ENCODE peak calls at places on chromosome 13, in seven cellular contexts. D, K, Y, W, O, V and A are unnamed samples.

GRCh38 chr13:86108334-86108733 is 309.1 kb upstream of the SLITRK6 start:
- DNase-seq in V (no peak), W (no peak), O (no peak), Y (no peak), D (no peak), K (no peak), A (no peak)

GRCh38 chr13:101384929-101385328 is 31.4 kb downstream of the NALCN start:
- DNase-seq in Y (no peak), D (no peak), K (no peak), O (no peak), W (no peak), V (no peak), A (no peak)

GRCh38 chr13:73754727-73755292 is 379.4 kb downstream of the KLF12 start:
- DNase-seq in V (peak), D (peak), W (peak), O (no peak), Y (peak), K (no peak), A (peak)

GRCh38 chr13:106566682-106567420 is 1.1 kb downstream of the ARGLU1 start:
- DNase-seq in W (peak), Y (no peak), K (peak), O (peak), D (peak), V (peak), A (peak)

GRCh38 chr13:42815686-42816085 is 34.3 kb downstream of the FAM216B start:
- DNase-seq in Y (no peak), V (no peak), D (no peak), K (no peak), W (peak), O (no peak), A (no peak)

GRCh38 chr13:73274147-73274546 is 215.3 kb downstream of the KLF5 start:
- DNase-seq in D (no peak), Y (no peak), K (no peak), O (no peak), V (no peak), W (peak), A (no peak)

GRCh38 chr13:44159633-44160279 is 213.9 kb upstream of the SERP2 start:
- DNase-seq in V (peak), K (peak), Y (no peak), O (no peak), W (no peak), D (no peak), A (peak)

GRCh38 chr13:94073006-94073744 is 406.3 kb downstream of the DCT start:
- DNase-seq in K (no peak), V (no peak), W (peak), O (no peak), D (no peak), Y (no peak), A (no peak)

GRCh38 chr13:21933001-21933400 is 262.1 kb downstream of the FGF9 start:
- DNase-seq in W (no peak), D (no peak), V (no peak), O (no peak), K (no peak), Y (no peak), A (no peak)

GRCh38 chr13:102679449-102680132 is 15.3 kb downstream of the METTL21C start:
- DNase-seq in Y (no peak), V (no peak), O (no peak), W (no peak), D (no peak), K (no peak), A (no peak)

GRCh38 chr13:77579971-77580370 is 44.5 kb downstream of the SCEL start:
- DNase-seq in K (no peak), V (no peak), W (no peak), O (no peak), D (no peak), Y (no peak), A (no peak)

GRCh38 chr13:42612021-42612765 is 38.2 kb downstream of the TNFSF11 start:
- DNase-seq in Y (no peak), W (no peak), O (no peak), D (no peak), V (no peak), K (no peak), A (no peak)

GRCh38 chr13:20127563-20128458 is 33.0 kb downstream of the GJA3 start:
- DNase-seq in O (peak), K (peak), W (peak), Y (no peak), V (peak), D (peak), A (peak)

GRCh38 chr13:28889317-28889716 is 69.2 kb downstream of the MTUS2 start:
- DNase-seq in W (no peak), V (no peak), Y (no peak), D (no peak), K (no peak), O (no peak), A (no peak)

GRCh38 chr13:33483471-33483870 is 197.9 kb upstream of the STARD13 start:
- DNase-seq in V (no peak), W (peak), D (no peak), O (no peak), K (no peak), Y (no peak), A (no peak)

GRCh38 chr13:113839536-113840204 is 24.2 kb downstream of the GAS6 start:
- DNase-seq in O (no peak), K (no peak), D (no peak), W (no peak), V (no peak), Y (no peak), A (no peak)

GRCh38 chr13:109904218-109904617 is 117.8 kb upstream of the IRS2 start:
- DNase-seq in D (no peak), K (no peak), V (peak), W (no peak), O (no peak), Y (peak), A (no peak)

GRCh38 chr13:37037231-37037630 is 22.3 kb downstream of the SUPT20H start:
- DNase-seq in D (no peak), W (no peak), O (no peak), K (no peak), Y (no peak), V (no peak), A (no peak)

GRCh38 chr13:55661505-55661904 is 1479.2 kb upstream of the PRR20A start:
- DNase-seq in O (no peak), W (no peak), K (no peak), D (no peak), V (no peak), Y (no peak), A (no peak)

GRCh38 chr13:109695402-109696190 is 90.8 kb downstream of the IRS2 start:
- DNase-seq in W (no peak), Y (no peak), K (no peak), V (no peak), D (no peak), O (no peak), A (no peak)

GRCh38 chr13:98385591-98385990 is 191.3 kb downstream of the STK24 start:
- DNase-seq in V (no peak), W (no peak), K (no peak), O (no peak), Y (no peak), D (no peak), A (no peak)

GRCh38 chr13:46866150-46866549 is 30.7 kb downstream of the HTR2A start:
- DNase-seq in W (peak), Y (no peak), K (no peak), V (peak), O (peak), D (peak), A (peak)

GRCh38 chr13:76216729-76217128 is 580.6 kb downstream of the LMO7 start:
- DNase-seq in V (no peak), Y (no peak), O (no peak), D (no peak), W (no peak), K (no peak), A (no peak)

DNA sequence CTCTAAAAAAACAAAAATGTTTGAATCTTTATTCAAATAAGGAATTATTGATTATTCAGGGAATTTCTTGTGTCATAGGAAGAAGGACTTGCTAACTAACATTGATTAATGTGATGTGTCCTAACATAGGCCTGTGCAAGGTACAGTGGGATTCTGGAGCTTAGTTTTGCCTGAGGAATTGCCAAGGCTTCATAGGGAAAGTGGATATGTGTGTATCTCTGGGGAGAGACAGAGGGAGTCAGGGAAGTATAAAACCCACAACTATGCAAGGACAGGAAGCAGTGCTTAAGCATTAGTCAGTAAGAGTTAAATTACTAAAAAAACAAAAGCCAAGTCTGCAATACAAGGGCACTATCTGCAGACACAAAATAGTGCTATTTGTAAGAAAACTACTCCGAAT is 59.6 kb downstream of the WDFY2 start:
- DNase-seq in O (no peak), V (peak), K (no peak), D (no peak), W (peak), Y (no peak), A (no peak)
- TF ChIP-seq POLR2A in O (no peak), V (no peak), K (no peak), D (no peak), W (peak), Y (no peak), A (no peak)

DNA sequence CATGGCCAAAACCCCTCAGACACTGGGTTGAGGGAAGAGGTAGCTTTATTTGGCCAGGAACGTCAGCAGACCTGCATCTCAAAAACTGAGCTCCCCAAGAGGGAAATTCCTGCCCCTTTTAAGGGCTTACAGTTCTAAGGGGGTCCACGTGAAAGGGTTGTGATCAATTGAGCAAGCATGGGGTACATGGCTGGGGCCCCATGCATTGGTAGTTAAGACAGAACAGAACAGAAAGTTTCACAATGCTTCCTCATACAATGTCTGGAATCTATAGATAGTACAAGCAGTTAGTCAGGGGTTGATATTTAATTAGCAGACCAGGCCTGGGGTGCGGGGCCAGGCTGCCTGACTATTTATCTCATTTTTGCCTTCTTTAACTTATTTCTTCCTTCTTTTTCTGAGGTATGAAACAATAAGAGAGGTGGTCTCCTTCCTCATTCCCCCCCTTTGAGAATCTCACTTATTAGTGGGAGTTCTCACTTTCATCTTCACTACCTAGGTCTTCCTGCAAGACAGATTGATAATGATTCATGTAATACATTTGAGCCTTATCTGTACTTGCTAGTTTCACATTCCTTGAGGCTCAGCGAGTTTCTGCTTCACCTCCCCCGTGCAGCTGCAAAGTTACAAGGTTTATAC is 84.8 kb downstream of the SLC25A15 start:
- DNase-seq in Y (no peak), K (no peak), W (no peak), V (no peak), O (no peak), D (no peak), A (no peak)
- H3K4me3 ChIP-seq in Y (no peak), K (no peak), W (no peak), V (no peak), O (no peak), D (no peak), A (no peak)

GRCh38 chr13:27599845-27600553 is 20.3 kb downstream of the LNX2 start:
- DNase-seq in Y (peak), K (no peak), W (peak), O (no peak), D (no peak), V (peak), A (no peak)
- TF ChIP-seq POLR2A in Y (no peak), K (no peak), W (no peak), O (no peak), D (no peak), V (no peak), A (no peak)

GRCh38 chr13:59446391-59446790 is 717.3 kb downstream of the DIAPH3 start:
- DNase-seq in K (no peak), D (no peak), V (no peak), O (no peak), W (no peak), Y (no peak), A (no peak)
- H3K4me3 ChIP-seq in K (no peak), D (no peak), V (no peak), O (no peak), W (no peak), Y (no peak), A (no peak)

GRCh38 chr13:45681101-45681500 is 21.0 kb upstream of the CBY2 start:
- DNase-seq in D (no peak), O (no peak), W (no peak), Y (no peak), V (no peak), K (no peak), A (no peak)
- TF ChIP-seq POLR2A in D (no peak), O (no peak), W (no peak), Y (no peak), V (no peak), K (no peak), A (no peak)